ENCODE peak calls at places on chromosomes 2 and 18, in eight cellular contexts. One of them, this sample, is unnamed.

GRCh38 chr2:190947139-190947538 is 66.5 kb downstream of the GLS start:
- DNase-seq in NCI-H774: no peak
- DNase-seq in T-helper 2 cell treated with Interferon-gamma antibody and Interleukin-4, amounts not matched to agents 5 μg/mL and 100 μg/mL, for 36 hours: no peak
- DNase-seq in Ammon's horn: no peak
- DNase-seq in choroid plexus epithelial cell: peak
- DNase-seq in progenitor cell of endocrine pancreas: no peak
- DNase-seq in effector memory CD8-positive, alpha-beta T cell: no peak
- DNase-seq in activated effector memory CD4-positive, alpha-beta T cell treated with anti-CD3 and anti-CD28 coated beads, Interleukin-2, amount 50 U/mL, for 16 hours: no peak
- DNase-seq in this sample: no peak

GRCh38 chr18:63869851-63870250 is 17.7 kb upstream of the SERPINB2 start:
- DNase-seq in NCI-H774: no peak
- DNase-seq in T-helper 2 cell treated with Interferon-gamma antibody and Interleukin-4, amounts not matched to agents 5 μg/mL and 100 μg/mL, for 36 hours: no peak
- DNase-seq in Ammon's horn: no peak
- DNase-seq in choroid plexus epithelial cell: no peak
- DNase-seq in progenitor cell of endocrine pancreas: no peak
- DNase-seq in effector memory CD8-positive, alpha-beta T cell: no peak
- DNase-seq in activated effector memory CD4-positive, alpha-beta T cell treated with anti-CD3 and anti-CD28 coated beads, Interleukin-2, amount 50 U/mL, for 16 hours: no peak
- DNase-seq in this sample: no peak

GRCh38 chr2:189232759-189233406 is 53.3 kb upstream of the COL5A2 start:
- DNase-seq in NCI-H774: no peak
- DNase-seq in T-helper 2 cell treated with Interferon-gamma antibody and Interleukin-4, amounts not matched to agents 5 μg/mL and 100 μg/mL, for 36 hours: no peak
- DNase-seq in Ammon's horn: no peak
- DNase-seq in choroid plexus epithelial cell: no peak
- DNase-seq in progenitor cell of endocrine pancreas: no peak
- DNase-seq in effector memory CD8-positive, alpha-beta T cell: no peak
- DNase-seq in activated effector memory CD4-positive, alpha-beta T cell treated with anti-CD3 and anti-CD28 coated beads, Interleukin-2, amount 50 U/mL, for 16 hours: no peak
- DNase-seq in this sample: no peak

GRCh38 chr2:40242315-40242714 is 209.6 kb downstream of the SLC8A1 start:
- DNase-seq in NCI-H774: peak
- DNase-seq in T-helper 2 cell treated with Interferon-gamma antibody and Interleukin-4, amounts not matched to agents 5 μg/mL and 100 μg/mL, for 36 hours: no peak
- DNase-seq in Ammon's horn: no peak
- DNase-seq in choroid plexus epithelial cell: no peak
- DNase-seq in progenitor cell of endocrine pancreas: no peak
- DNase-seq in effector memory CD8-positive, alpha-beta T cell: no peak
- DNase-seq in activated effector memory CD4-positive, alpha-beta T cell treated with anti-CD3 and anti-CD28 coated beads, Interleukin-2, amount 50 U/mL, for 16 hours: no peak
- DNase-seq in this sample: no peak

GRCh38 chr2:71330155-71330554 is 1.4 kb upstream of the ZNF638 start:
- DNase-seq in NCI-H774: no peak
- DNase-seq in T-helper 2 cell treated with Interferon-gamma antibody and Interleukin-4, amounts not matched to agents 5 μg/mL and 100 μg/mL, for 36 hours: no peak
- DNase-seq in Ammon's horn: no peak
- DNase-seq in choroid plexus epithelial cell: no peak
- DNase-seq in progenitor cell of endocrine pancreas: no peak
- DNase-seq in effector memory CD8-positive, alpha-beta T cell: no peak
- DNase-seq in activated effector memory CD4-positive, alpha-beta T cell treated with anti-CD3 and anti-CD28 coated beads, Interleukin-2, amount 50 U/mL, for 16 hours: no peak
- DNase-seq in this sample: no peak

GRCh38 chr18:28905509-28905908 is 728.6 kb upstream of the CDH2 start:
- DNase-seq in NCI-H774: no peak
- DNase-seq in T-helper 2 cell treated with Interferon-gamma antibody and Interleukin-4, amounts not matched to agents 5 μg/mL and 100 μg/mL, for 36 hours: no peak
- DNase-seq in Ammon's horn: no peak
- DNase-seq in choroid plexus epithelial cell: peak
- DNase-seq in progenitor cell of endocrine pancreas: no peak
- DNase-seq in effector memory CD8-positive, alpha-beta T cell: no peak
- DNase-seq in activated effector memory CD4-positive, alpha-beta T cell treated with anti-CD3 and anti-CD28 coated beads, Interleukin-2, amount 50 U/mL, for 16 hours: no peak
- DNase-seq in this sample: no peak

GRCh38 chr18:31101148-31102019 is 837 bp downstream of the DSC2 start:
- DNase-seq in NCI-H774: peak
- DNase-seq in T-helper 2 cell treated with Interferon-gamma antibody and Interleukin-4, amounts not matched to agents 5 μg/mL and 100 μg/mL, for 36 hours: no peak
- DNase-seq in Ammon's horn: peak
- DNase-seq in choroid plexus epithelial cell: no peak
- DNase-seq in progenitor cell of endocrine pancreas: peak
- DNase-seq in effector memory CD8-positive, alpha-beta T cell: no peak
- DNase-seq in activated effector memory CD4-positive, alpha-beta T cell treated with anti-CD3 and anti-CD28 coated beads, Interleukin-2, amount 50 U/mL, for 16 hours: no peak
- DNase-seq in this sample: no peak

GRCh38 chr18:33805592-33805991 is 227.6 kb downstream of the ASXL3 start:
- DNase-seq in NCI-H774: no peak
- DNase-seq in T-helper 2 cell treated with Interferon-gamma antibody and Interleukin-4, amounts not matched to agents 5 μg/mL and 100 μg/mL, for 36 hours: no peak
- DNase-seq in Ammon's horn: no peak
- DNase-seq in choroid plexus epithelial cell: no peak
- DNase-seq in progenitor cell of endocrine pancreas: no peak
- DNase-seq in effector memory CD8-positive, alpha-beta T cell: no peak
- DNase-seq in activated effector memory CD4-positive, alpha-beta T cell treated with anti-CD3 and anti-CD28 coated beads, Interleukin-2, amount 50 U/mL, for 16 hours: no peak
- DNase-seq in this sample: no peak

GRCh38 chr2:144331652-144332355 is 188.1 kb downstream of the ZEB2 start:
- DNase-seq in NCI-H774: peak
- DNase-seq in T-helper 2 cell treated with Interferon-gamma antibody and Interleukin-4, amounts not matched to agents 5 μg/mL and 100 μg/mL, for 36 hours: no peak
- DNase-seq in Ammon's horn: peak
- DNase-seq in choroid plexus epithelial cell: no peak
- DNase-seq in progenitor cell of endocrine pancreas: no peak
- DNase-seq in effector memory CD8-positive, alpha-beta T cell: peak
- DNase-seq in activated effector memory CD4-positive, alpha-beta T cell treated with anti-CD3 and anti-CD28 coated beads, Interleukin-2, amount 50 U/mL, for 16 hours: no peak
- DNase-seq in this sample: peak

GRCh38 chr2:217614498-217614897 is 388.3 kb downstream of the TNS1 start:
- DNase-seq in NCI-H774: no peak
- DNase-seq in T-helper 2 cell treated with Interferon-gamma antibody and Interleukin-4, amounts not matched to agents 5 μg/mL and 100 μg/mL, for 36 hours: no peak
- DNase-seq in Ammon's horn: no peak
- DNase-seq in choroid plexus epithelial cell: no peak
- DNase-seq in progenitor cell of endocrine pancreas: no peak
- DNase-seq in effector memory CD8-positive, alpha-beta T cell: no peak
- DNase-seq in activated effector memory CD4-positive, alpha-beta T cell treated with anti-CD3 and anti-CD28 coated beads, Interleukin-2, amount 50 U/mL, for 16 hours: no peak
- DNase-seq in this sample: no peak